ENCODE peak calls at places on chromosomes 16 and 17, in seven cellular contexts. Z is tibial nerve, N is psoas muscle, X is fibroblast of pulmonary artery, K is nephron progenitor cell, B is WTC11, G is neural crest cell. T is an unnamed sample.

GRCh38 chr16:66030036-66030435 is 336.5 kb upstream of the CDH5 start:
- DNase-seq in N (no peak), K (no peak), G (no peak), X (peak; percentile 30), B (no peak), Z (no peak), T (no peak)

GRCh38 chr17:76270770-76271668 is 5.9 kb downstream of the UBALD2 start:
- DNase-seq in X (no peak), G (no peak), N (no peak), Z (no peak), B (no peak), K (no peak), T (no peak)

GRCh38 chr17:17528696-17529652 is 32.8 kb upstream of the RASD1 start:
- DNase-seq in N (peak; percentile 13), X (no peak), G (no peak), B (no peak), K (no peak), Z (no peak), T (no peak)

GRCh38 chr16:67873435-67874146 is 739 bp downstream of the EDC4 start:
- DNase-seq in B (no peak), Z (no peak), G (peak; percentile 17), X (no peak), N (no peak), K (no peak), T (no peak)

GRCh38 chr17:29569245-29569950 is 897 bp downstream of the TP53I13 start:
- DNase-seq in G (no peak), N (no peak), Z (no peak), K (peak; percentile 17), B (peak; percentile 4), X (no peak), T (no peak)

GRCh38 chr16:11006666-11007065 is 62.3 kb downstream of the CLEC16A start:
- DNase-seq in N (no peak), G (no peak), X (no peak), Z (no peak), K (no peak), B (no peak), T (no peak)

GRCh38 chr17:77548967-77549366 is 408.2 kb downstream of the SEC14L1 start:
- DNase-seq in Z (no peak), X (no peak), B (no peak), N (no peak), G (no peak), K (no peak), T (no peak)

GRCh38 chr17:54257440-54257839 is 434.7 kb downstream of the KIF2B start:
- DNase-seq in Z (no peak), K (no peak), X (no peak), B (no peak), N (no peak), G (no peak), T (no peak)

GRCh38 chr16:11053916-11054460 is 109.6 kb downstream of the CLEC16A start:
- DNase-seq in Z (no peak), N (no peak), K (no peak), B (no peak), G (no peak), X (no peak), T (no peak)

GRCh38 chr16:12083625-12084024 is 107.1 kb downstream of the SNX29 start:
- DNase-seq in X (no peak), B (no peak), K (no peak), N (no peak), Z (no peak), G (no peak), T (no peak)

DNA sequence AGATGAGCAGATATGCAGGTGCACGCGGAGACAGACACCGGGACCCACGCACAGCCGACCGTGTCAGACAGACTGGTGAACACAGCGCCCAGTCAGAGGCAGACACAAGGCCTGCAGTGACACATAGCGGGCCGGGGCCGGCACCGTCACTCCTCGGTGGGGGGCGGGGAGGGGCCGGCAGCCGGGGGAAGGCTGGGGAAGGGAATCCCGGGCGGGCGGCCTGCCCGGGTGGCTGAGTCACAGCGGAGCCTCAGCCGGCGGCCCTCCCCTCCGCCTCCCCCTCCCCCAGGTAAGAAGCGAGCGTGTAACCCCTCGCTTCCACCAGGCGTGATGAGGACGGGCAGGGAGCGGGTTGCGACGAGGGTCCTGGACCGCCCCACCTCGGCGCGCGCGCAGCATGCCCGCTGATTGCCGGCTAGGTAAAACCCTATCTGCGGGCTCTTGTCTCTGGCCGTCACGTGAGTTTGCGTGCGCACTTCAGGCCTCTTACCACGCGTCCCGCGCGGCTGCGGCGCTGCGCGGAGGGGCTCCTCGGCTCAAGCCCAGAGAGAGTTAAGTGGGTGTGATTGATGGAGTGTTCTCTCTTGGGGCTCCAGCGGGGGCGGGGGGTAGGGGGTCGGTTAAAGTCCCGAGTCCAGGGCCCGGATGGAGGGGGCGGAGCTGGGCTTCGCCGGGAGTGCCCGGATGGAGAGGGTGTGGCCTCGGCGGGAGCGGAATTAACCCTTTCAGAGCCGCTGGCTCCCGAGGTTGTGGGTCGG is 7.8 kb downstream of the KDM6B start:
- DNase-seq in K (peak; percentile 96), N (peak; percentile 96), G (peak; percentile 95), Z (peak; percentile 89), B (peak; percentile 94), X (peak; percentile 90), T (no peak)
- TF ChIP-seq CTCF in K (no peak), N (no peak), G (peak; percentile 19), Z (peak; percentile 29), B (no peak), X (no peak), T (peak; percentile 11)

DNA sequence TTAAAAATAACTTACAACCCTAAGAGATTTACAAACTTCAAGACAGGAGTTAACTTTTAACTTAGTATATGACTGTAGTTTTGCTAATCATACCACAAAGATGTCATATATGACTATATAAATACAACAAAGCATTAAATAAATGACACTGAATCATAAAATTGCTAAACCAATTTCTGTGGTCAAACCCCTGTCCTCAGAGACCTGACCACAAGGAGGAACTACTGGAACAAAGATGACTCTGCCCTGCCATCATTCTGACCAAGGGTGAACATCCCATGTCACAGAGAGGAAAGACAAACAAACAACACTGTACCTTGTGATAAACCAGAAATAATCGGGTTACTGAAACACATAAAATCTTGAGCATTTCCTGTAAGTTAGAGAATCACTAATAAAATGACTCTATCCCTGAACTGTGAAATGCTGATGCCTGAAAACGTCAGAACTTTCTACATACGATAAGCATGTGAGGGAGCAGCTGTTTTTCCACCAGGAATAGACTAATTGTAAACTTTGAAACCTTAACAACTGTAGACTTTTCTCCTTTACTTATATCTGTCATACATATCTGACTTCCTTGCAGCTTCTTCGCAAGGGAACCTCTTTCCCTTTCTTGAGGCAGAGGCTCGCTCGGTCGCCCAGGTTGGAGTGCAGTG is 47.9 kb downstream of the WDR59 start:
- DNase-seq in N (no peak), X (peak; percentile 73), Z (no peak), K (no peak), B (no peak), G (no peak), T (peak; percentile 12)
- TF ChIP-seq CTCF in N (no peak), X (no peak), Z (no peak), K (no peak), B (no peak), G (no peak), T (no peak)

GRCh38 chr16:73036074-73036826 is 11.7 kb downstream of the ZFHX3 start:
- DNase-seq in K (no peak), X (no peak), G (no peak), B (peak; percentile 63), Z (no peak), N (no peak), T (no peak)

GRCh38 chr16:73031155-73031866 is 16.6 kb downstream of the ZFHX3 start:
- DNase-seq in X (no peak), N (no peak), G (no peak), B (no peak), K (no peak), Z (no peak), T (peak; percentile 75)

GRCh38 chr16:73033271-73033998 is 14.5 kb downstream of the ZFHX3 start:
- DNase-seq in X (no peak), B (peak; percentile 85), N (no peak), K (peak; percentile 71), Z (no peak), G (peak; percentile 66), T (no peak)

GRCh38 chr16:73034374-73034773 is 13.6 kb downstream of the ZFHX3 start:
- DNase-seq in Z (no peak), G (no peak), X (no peak), B (no peak), K (no peak), N (no peak), T (no peak)

DNA sequence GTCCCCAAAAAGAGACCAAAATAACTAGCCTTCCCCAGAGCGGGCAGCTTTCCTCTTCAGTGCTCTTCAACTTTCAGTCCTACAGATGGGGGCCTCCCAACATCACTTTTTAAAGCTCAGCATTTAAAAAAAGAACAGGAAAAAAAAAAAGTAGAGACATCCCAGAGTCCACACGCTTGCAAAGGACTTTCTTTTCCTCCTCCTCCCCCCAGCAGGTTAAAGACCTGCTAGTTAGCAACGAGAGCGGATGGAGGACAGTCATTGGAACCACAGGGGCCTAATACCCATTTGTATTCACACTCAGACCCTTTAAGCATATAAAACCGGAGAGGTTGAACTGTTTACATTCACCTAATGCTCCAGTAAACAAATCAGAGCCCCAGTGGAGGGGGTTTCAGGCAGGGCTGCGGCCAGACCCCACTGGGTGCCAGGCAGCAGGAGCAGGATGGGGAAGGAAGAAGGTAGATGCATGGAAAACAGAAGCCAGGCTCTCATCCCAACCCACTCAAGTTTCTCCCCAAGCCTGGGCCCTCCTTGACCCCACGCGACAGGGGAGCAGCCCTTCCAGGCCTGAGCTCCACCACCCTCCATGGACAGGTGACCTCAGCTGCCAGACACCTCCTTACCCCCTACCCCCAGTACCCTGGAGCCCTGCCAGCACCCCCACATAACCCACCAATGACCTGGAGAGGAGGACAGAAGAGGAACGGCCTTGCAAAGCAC is 15.2 kb downstream of the ZFHX3 start:
- DNase-seq in X (no peak), B (no peak), Z (no peak), N (no peak), K (no peak), G (no peak), T (no peak)
- TF ChIP-seq CTCF in X (no peak), B (no peak), Z (no peak), N (no peak), K (no peak), G (no peak), T (no peak)

GRCh38 chr17:35984140-35984539 is 2.4 kb downstream of the CCL14 start:
- DNase-seq in Z (no peak), G (no peak), K (no peak), B (no peak), X (no peak), N (no peak), T (no peak)

GRCh38 chr17:35978346-35978745 is 3.0 kb downstream of the CCL16 start:
- DNase-seq in G (no peak), N (no peak), Z (no peak), B (no peak), X (no peak), K (no peak), T (no peak)

GRCh38 chr17:35982409-35983191 is 1.3 kb upstream of the CCL16 start:
- DNase-seq in Z (no peak), K (no peak), B (no peak), N (no peak), G (no peak), X (no peak), T (no peak)

GRCh38 chr17:35981246-35981645 is at the start of gene CCL16:
- DNase-seq in X (no peak), K (no peak), N (no peak), G (no peak), B (no peak), Z (no peak), T (no peak)

DNA sequence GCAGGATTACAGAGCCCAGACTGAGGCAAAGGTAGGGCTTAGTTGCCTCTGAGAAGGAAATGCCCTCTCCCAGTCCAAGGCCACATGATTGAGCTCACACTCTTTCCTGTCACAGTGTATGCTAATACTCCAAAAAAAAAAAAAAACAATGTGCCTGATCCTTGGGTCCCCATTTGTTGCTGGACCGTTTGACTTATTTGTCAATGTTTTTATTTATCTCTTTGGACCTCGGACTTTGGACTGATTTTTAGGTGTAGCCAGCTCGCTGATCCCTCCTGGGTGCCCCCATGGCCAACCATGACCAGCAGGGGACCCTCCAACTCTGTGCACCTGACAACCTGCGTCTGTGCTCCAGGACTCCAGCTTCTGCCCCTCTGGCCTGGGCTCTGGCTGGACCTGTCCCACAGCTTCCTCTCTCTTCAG is 622 bp upstream of the CCL16 start:
- DNase-seq in B (peak; percentile 61), Z (no peak), X (no peak), K (no peak), N (no peak), G (no peak), T (no peak)
- TF ChIP-seq CTCF in B (no peak), Z (no peak), X (no peak), K (no peak), N (no peak), G (peak; percentile 30), T (no peak)